ENCODE peak calls at places on chromosomes 12 and 14, in nine cellular contexts. One of them, this sample, is unnamed.

GRCh38 chr14:76456200-76456599 is 80.3 kb downstream of the ESRRB start:
- DNase-seq in NCI-H1694: peak; percentile 61
- DNase-seq in H54: peak; percentile 44
- DNase-seq in stimulated activated CD8-positive, alpha-beta memory T cell treated with anti-CD3 and anti-CD28 coated beads, Interleukin-2, amount 100 ng/mL, for 1 hour: no peak
- DNase-seq in astrocyte of the spinal cord: no peak
- DNase-seq in posterior vena cava: no peak
- DNase-seq in thoracic aorta: no peak
- DNase-seq in stromal cell of bone marrow: peak; percentile 1
- DNase-seq in LoVo: peak; percentile 23
- DNase-seq in this sample: peak; percentile 84

GRCh38 chr12:113860059-113860820 is 105.9 kb downstream of the RBM19 start:
- DNase-seq in H54: no peak
- DNase-seq in thoracic aorta: no peak
- DNase-seq in posterior vena cava: no peak
- DNase-seq in LoVo: no peak
- DNase-seq in stimulated activated CD8-positive, alpha-beta memory T cell treated with anti-CD3 and anti-CD28 coated beads, Interleukin-2, amount 100 ng/mL, for 1 hour: no peak
- DNase-seq in NCI-H1694: peak; percentile 16
- DNase-seq in stromal cell of bone marrow: no peak
- DNase-seq in astrocyte of the spinal cord: no peak
- DNase-seq in this sample: peak; percentile 39

GRCh38 chr14:51621654-51622053 is 30.1 kb upstream of the FRMD6 start:
- DNase-seq in thoracic aorta: no peak
- DNase-seq in H54: no peak
- DNase-seq in posterior vena cava: no peak
- DNase-seq in stromal cell of bone marrow: no peak
- DNase-seq in LoVo: no peak
- DNase-seq in astrocyte of the spinal cord: no peak
- DNase-seq in stimulated activated CD8-positive, alpha-beta memory T cell treated with anti-CD3 and anti-CD28 coated beads, Interleukin-2, amount 100 ng/mL, for 1 hour: no peak
- DNase-seq in NCI-H1694: no peak
- DNase-seq in this sample: no peak

GRCh38 chr12:63915105-63915830 is 70.8 kb downstream of the SRGAP1 start:
- DNase-seq in thoracic aorta: no peak
- DNase-seq in posterior vena cava: no peak
- DNase-seq in stromal cell of bone marrow: peak; percentile 52
- DNase-seq in LoVo: peak; percentile 44
- DNase-seq in astrocyte of the spinal cord: peak; percentile 72
- DNase-seq in stimulated activated CD8-positive, alpha-beta memory T cell treated with anti-CD3 and anti-CD28 coated beads, Interleukin-2, amount 100 ng/mL, for 1 hour: no peak
- DNase-seq in H54: no peak
- DNase-seq in NCI-H1694: no peak
- DNase-seq in this sample: peak; percentile 83

GRCh38 chr12:14773685-14774073 is 29.6 kb downstream of the WBP11 start:
- DNase-seq in stromal cell of bone marrow: no peak
- DNase-seq in posterior vena cava: no peak
- DNase-seq in astrocyte of the spinal cord: no peak
- DNase-seq in stimulated activated CD8-positive, alpha-beta memory T cell treated with anti-CD3 and anti-CD28 coated beads, Interleukin-2, amount 100 ng/mL, for 1 hour: no peak
- DNase-seq in LoVo: peak; percentile 27
- DNase-seq in H54: no peak
- DNase-seq in NCI-H1694: no peak
- DNase-seq in thoracic aorta: no peak
- DNase-seq in this sample: peak; percentile 80

GRCh38 chr12:52391618-52392002 is 6.2 kb upstream of the KRT84 start:
- DNase-seq in astrocyte of the spinal cord: no peak
- DNase-seq in NCI-H1694: peak; percentile 90
- DNase-seq in stromal cell of bone marrow: no peak
- DNase-seq in LoVo: no peak
- DNase-seq in stimulated activated CD8-positive, alpha-beta memory T cell treated with anti-CD3 and anti-CD28 coated beads, Interleukin-2, amount 100 ng/mL, for 1 hour: no peak
- DNase-seq in H54: no peak
- DNase-seq in posterior vena cava: no peak
- DNase-seq in thoracic aorta: no peak
- DNase-seq in this sample: peak; percentile 94

GRCh38 chr12:587551-588322 is 75.5 kb downstream of the NINJ2 start:
- DNase-seq in H54: no peak
- DNase-seq in NCI-H1694: no peak
- DNase-seq in stromal cell of bone marrow: no peak
- DNase-seq in LoVo: no peak
- DNase-seq in astrocyte of the spinal cord: no peak
- DNase-seq in thoracic aorta: no peak
- DNase-seq in posterior vena cava: peak; percentile 34
- DNase-seq in stimulated activated CD8-positive, alpha-beta memory T cell treated with anti-CD3 and anti-CD28 coated beads, Interleukin-2, amount 100 ng/mL, for 1 hour: no peak
- DNase-seq in this sample: no peak

GRCh38 chr12:71999795-72000194 is 61.1 kb downstream of the TPH2 start:
- DNase-seq in posterior vena cava: no peak
- DNase-seq in LoVo: no peak
- DNase-seq in stimulated activated CD8-positive, alpha-beta memory T cell treated with anti-CD3 and anti-CD28 coated beads, Interleukin-2, amount 100 ng/mL, for 1 hour: no peak
- DNase-seq in NCI-H1694: no peak
- DNase-seq in H54: no peak
- DNase-seq in thoracic aorta: no peak
- DNase-seq in stromal cell of bone marrow: no peak
- DNase-seq in astrocyte of the spinal cord: no peak
- DNase-seq in this sample: no peak

GRCh38 chr14:105064721-105065143 is 498 bp downstream of the GPR132 start:
- DNase-seq in thoracic aorta: no peak
- DNase-seq in stimulated activated CD8-positive, alpha-beta memory T cell treated with anti-CD3 and anti-CD28 coated beads, Interleukin-2, amount 100 ng/mL, for 1 hour: no peak
- DNase-seq in astrocyte of the spinal cord: peak; percentile 48
- DNase-seq in LoVo: no peak
- DNase-seq in H54: peak; percentile 71
- DNase-seq in NCI-H1694: no peak
- DNase-seq in posterior vena cava: peak; percentile 82
- DNase-seq in stromal cell of bone marrow: no peak
- DNase-seq in this sample: no peak

GRCh38 chr12:10016881-10017280 is 6.5 kb downstream of the CLEC12B start:
- DNase-seq in stimulated activated CD8-positive, alpha-beta memory T cell treated with anti-CD3 and anti-CD28 coated beads, Interleukin-2, amount 100 ng/mL, for 1 hour: no peak
- DNase-seq in H54: no peak
- DNase-seq in NCI-H1694: no peak
- DNase-seq in thoracic aorta: no peak
- DNase-seq in astrocyte of the spinal cord: no peak
- DNase-seq in posterior vena cava: no peak
- DNase-seq in LoVo: no peak
- DNase-seq in stromal cell of bone marrow: no peak
- DNase-seq in this sample: no peak

GRCh38 chr12:64891629-64892028 is 67.2 kb downstream of the TBC1D30 start:
- DNase-seq in LoVo: no peak
- DNase-seq in astrocyte of the spinal cord: no peak
- DNase-seq in stromal cell of bone marrow: no peak
- DNase-seq in stimulated activated CD8-positive, alpha-beta memory T cell treated with anti-CD3 and anti-CD28 coated beads, Interleukin-2, amount 100 ng/mL, for 1 hour: no peak
- DNase-seq in posterior vena cava: no peak
- DNase-seq in H54: no peak
- DNase-seq in thoracic aorta: no peak
- DNase-seq in NCI-H1694: no peak
- DNase-seq in this sample: no peak

GRCh38 chr14:65255029-65255545 is 152.8 kb upstream of the MAX start:
- DNase-seq in stimulated activated CD8-positive, alpha-beta memory T cell treated with anti-CD3 and anti-CD28 coated beads, Interleukin-2, amount 100 ng/mL, for 1 hour: no peak
- DNase-seq in H54: peak; percentile 49
- DNase-seq in thoracic aorta: no peak
- DNase-seq in LoVo: peak; percentile 49
- DNase-seq in posterior vena cava: no peak
- DNase-seq in NCI-H1694: no peak
- DNase-seq in astrocyte of the spinal cord: peak; percentile 64
- DNase-seq in stromal cell of bone marrow: peak; percentile 62
- DNase-seq in this sample: no peak

GRCh38 chr14:103372552-103373304 is 12.5 kb upstream of the MARK3 start:
- DNase-seq in posterior vena cava: peak; percentile 85
- DNase-seq in stimulated activated CD8-positive, alpha-beta memory T cell treated with anti-CD3 and anti-CD28 coated beads, Interleukin-2, amount 100 ng/mL, for 1 hour: no peak
- DNase-seq in stromal cell of bone marrow: peak; percentile 98
- DNase-seq in LoVo: peak; percentile 67
- DNase-seq in H54: peak; percentile 90
- DNase-seq in NCI-H1694: no peak
- DNase-seq in astrocyte of the spinal cord: peak; percentile 93
- DNase-seq in thoracic aorta: peak; percentile 19
- DNase-seq in this sample: no peak

GRCh38 chr12:66144796-66145754 is 14.5 kb upstream of the LLPH start:
- DNase-seq in stimulated activated CD8-positive, alpha-beta memory T cell treated with anti-CD3 and anti-CD28 coated beads, Interleukin-2, amount 100 ng/mL, for 1 hour: no peak
- DNase-seq in NCI-H1694: peak; percentile 9
- DNase-seq in stromal cell of bone marrow: peak; percentile 47
- DNase-seq in thoracic aorta: no peak
- DNase-seq in H54: no peak
- DNase-seq in astrocyte of the spinal cord: peak; percentile 67
- DNase-seq in posterior vena cava: no peak
- DNase-seq in LoVo: peak; percentile 82
- DNase-seq in this sample: peak; percentile 24

This sample was measured in NCI-H69.